ENCODE peak calls at places on chromosomes 13 and 19, in six cellular contexts. Z, O, A, B, H and W are unnamed samples.

GRCh38 chr19:46420056-46420455 is 6.7 kb upstream of the CCDC8 start:
- DNase-seq in Z (no peak), O (no peak), A (no peak), B (no peak), H (no peak), W (no peak)

GRCh38 chr13:99414048-99414995 is 87.0 kb upstream of the TM9SF2 start:
- DNase-seq in Z (peak), O (no peak), A (no peak), B (no peak), H (no peak), W (no peak)

GRCh38 chr13:102599451-102600012 is 2.7 kb downstream of the TPP2 start:
- DNase-seq in Z (no peak), O (no peak), A (no peak), B (no peak), H (no peak), W (no peak)

GRCh38 chr13:96940961-96941360 is 53.3 kb downstream of the OXGR1 start:
- DNase-seq in Z (no peak), O (no peak), A (no peak), B (no peak), H (peak), W (no peak)

GRCh38 chr13:85521586-85521985 is 277.6 kb downstream of the SLITRK6 start:
- DNase-seq in Z (no peak), O (no peak), A (no peak), B (no peak), H (no peak), W (no peak)

GRCh38 chr13:67147257-67148218 is 82.6 kb downstream of the PCDH9 start:
- DNase-seq in Z (no peak), O (no peak), A (no peak), B (peak), H (peak), W (no peak)

GRCh38 chr19:1853295-1854031 is 5.2 kb upstream of the REXO1 start:
- DNase-seq in Z (peak), O (peak), A (no peak), B (peak), H (peak), W (peak)

GRCh38 chr13:102484329-102484728 is 82.5 kb upstream of the FGF14 start:
- DNase-seq in Z (no peak), O (no peak), A (no peak), B (peak), H (peak), W (no peak)

GRCh38 chr19:42563352-42564210 is 31.1 kb downstream of the CEACAM8 start:
- DNase-seq in Z (no peak), O (no peak), A (no peak), B (peak), H (peak), W (peak)

GRCh38 chr13:48946163-48946562 is 29.5 kb upstream of the FNDC3A start:
- DNase-seq in Z (no peak), O (no peak), A (no peak), B (no peak), H (no peak), W (no peak)

GRCh38 chr19:16561382-16561781 is 10.8 kb downstream of the SLC35E1 start:
- DNase-seq in Z (no peak), O (no peak), A (no peak), B (no peak), H (no peak), W (no peak)

GRCh38 chr13:86425127-86425526 is 625.9 kb upstream of the SLITRK6 start:
- DNase-seq in Z (no peak), O (no peak), A (no peak), B (no peak), H (no peak), W (no peak)

GRCh38 chr13:75250526-75251183 is 231.3 kb downstream of the TBC1D4 start:
- DNase-seq in Z (no peak), O (no peak), A (peak), B (peak), H (peak), W (no peak)

GRCh38 chr13:97205465-97205864 is 16.7 kb upstream of the MBNL2 start:
- DNase-seq in Z (no peak), O (no peak), A (no peak), B (no peak), H (no peak), W (no peak)

GRCh38 chr19:57141699-57142098 is 3.3 kb downstream of the ZIM3 start:
- DNase-seq in Z (no peak), O (no peak), A (no peak), B (no peak), H (no peak), W (no peak)

GRCh38 chr13:37385248-37385647 is 213.3 kb downstream of the POSTN start:
- DNase-seq in Z (no peak), O (no peak), A (no peak), B (no peak), H (no peak), W (no peak)

GRCh38 chr19:7636691-7637373 is at the start of gene STXBP2:
- DNase-seq in Z (no peak), O (peak), A (no peak), B (peak), H (peak), W (peak)

GRCh38 chr13:44040070-44040753 is 160.5 kb downstream of the LACC1 start:
- DNase-seq in Z (no peak), O (no peak), A (no peak), B (peak), H (peak), W (no peak)

GRCh38 chr19:41409288-41409687 is 11.7 kb downstream of the BCKDHA start:
- DNase-seq in Z (no peak), O (no peak), A (no peak), B (peak), H (peak), W (no peak)

GRCh38 chr13:114128624-114129522 is 3.5 kb downstream of the RASA3 start:
- DNase-seq in Z (peak), O (peak), A (no peak), B (peak), H (peak), W (peak)

GRCh38 chr19:18781047-18781600 is 10.0 kb downstream of the COMP start:
- DNase-seq in Z (no peak), O (no peak), A (no peak), B (no peak), H (no peak), W (no peak)

GRCh38 chr13:101757446-101758039 is 305.1 kb downstream of the ITGBL1 start:
- DNase-seq in Z (no peak), O (no peak), A (no peak), B (peak), H (peak), W (peak)

GRCh38 chr19:18379803-18380747 is 5.9 kb upstream of the GDF15 start:
- DNase-seq in Z (peak), O (no peak), A (peak), B (peak), H (peak), W (no peak)

GRCh38 chr19:50557009-50557613 is 11.1 kb downstream of the LRRC4B start:
- DNase-seq in Z (no peak), O (no peak), A (no peak), B (no peak), H (no peak), W (no peak)

GRCh38 chr13:21970172-21970571 is 299.3 kb downstream of the FGF9 start:
- DNase-seq in Z (no peak), O (no peak), A (no peak), B (no peak), H (no peak), W (no peak)

GRCh38 chr19:35253316-35254286 is 4.8 kb downstream of the LSR start:
- DNase-seq in Z (no peak), O (no peak), A (peak), B (no peak), H (no peak), W (no peak)

GRCh38 chr19:6556480-6556879 is 25.7 kb downstream of the TNFSF9 start:
- DNase-seq in Z (no peak), O (no peak), A (no peak), B (peak), H (peak), W (peak)

GRCh38 chr13:78630509-78630908 is 27.2 kb upstream of the POU4F1 start:
- DNase-seq in Z (no peak), O (no peak), A (no peak), B (no peak), H (no peak), W (no peak)

GRCh38 chr19:23259961-23260360 is 9.8 kb upstream of the ZNF724 start:
- DNase-seq in Z (no peak), O (no peak), A (no peak), B (no peak), H (no peak), W (no peak)

GRCh38 chr19:18991468-18991867 is 41.8 kb downstream of the SUGP2 start:
- DNase-seq in Z (no peak), O (no peak), A (no peak), B (no peak), H (no peak), W (no peak)

GRCh38 chr19:1429750-1430149 is 8.4 kb upstream of the RPS15 start:
- DNase-seq in Z (no peak), O (no peak), A (no peak), B (no peak), H (no peak), W (no peak)

GRCh38 chr19:50333235-50333736 is 4.1 kb upstream of the KCNC3 start:
- DNase-seq in Z (peak), O (peak), A (peak), B (peak), H (peak), W (peak)

GRCh38 chr19:19119325-19120237 is 18.7 kb downstream of the TMEM161A start:
- DNase-seq in Z (no peak), O (no peak), A (no peak), B (no peak), H (no peak), W (no peak)

GRCh38 chr19:7973883-7974282 is 30.4 kb upstream of the TIMM44 start:
- DNase-seq in Z (no peak), O (no peak), A (no peak), B (no peak), H (no peak), W (no peak)

GRCh38 chr13:40215747-40216146 is 450.7 kb downstream of the FOXO1 start:
- DNase-seq in Z (no peak), O (no peak), A (no peak), B (no peak), H (no peak), W (no peak)

GRCh38 chr13:40215311-40215710 is 451.1 kb downstream of the FOXO1 start:
- DNase-seq in Z (no peak), O (no peak), A (no peak), B (no peak), H (no peak), W (no peak)

GRCh38 chr13:40208517-40208916 is 457.9 kb downstream of the FOXO1 start:
- DNase-seq in Z (no peak), O (no peak), A (no peak), B (no peak), H (no peak), W (no peak)

GRCh38 chr13:40210865-40211585 is 455.4 kb downstream of the FOXO1 start:
- DNase-seq in Z (no peak), O (no peak), A (no peak), B (no peak), H (no peak), W (no peak)

DNA sequence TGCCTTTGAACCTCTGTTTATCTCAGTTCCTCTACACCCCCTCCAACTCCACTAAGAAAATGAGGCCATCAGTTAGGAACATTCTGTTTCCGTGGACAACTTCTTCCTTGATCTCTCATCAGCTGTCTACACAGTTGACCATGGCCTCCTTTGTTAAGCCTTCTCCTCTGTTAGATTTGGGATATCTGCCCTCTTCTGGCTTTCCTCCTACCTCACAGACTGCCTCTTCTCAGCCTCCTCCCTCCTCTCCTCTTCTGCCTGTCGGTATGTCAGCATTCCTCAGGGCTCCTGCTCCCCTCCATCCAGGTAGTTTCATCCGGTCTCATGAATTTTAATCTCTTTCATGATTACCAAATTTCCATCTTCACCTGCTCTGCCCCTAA is 454.9 kb downstream of the FOXO1 start:
- DNase-seq in Z (no peak), O (no peak), A (no peak), B (no peak), H (no peak), W (no peak)
- TF ChIP-seq CTCF in Z (no peak), O (no peak), A (no peak), B (peak), H (no peak), W (no peak)

GRCh38 chr13:80850771-80851170 is 509.8 kb upstream of the SPRY2 start:
- DNase-seq in Z (no peak), O (no peak), A (no peak), B (no peak), H (no peak), W (no peak)
- TF ChIP-seq CTCF in Z (no peak), O (no peak), A (no peak), B (no peak), H (no peak), W (no peak)

DNA sequence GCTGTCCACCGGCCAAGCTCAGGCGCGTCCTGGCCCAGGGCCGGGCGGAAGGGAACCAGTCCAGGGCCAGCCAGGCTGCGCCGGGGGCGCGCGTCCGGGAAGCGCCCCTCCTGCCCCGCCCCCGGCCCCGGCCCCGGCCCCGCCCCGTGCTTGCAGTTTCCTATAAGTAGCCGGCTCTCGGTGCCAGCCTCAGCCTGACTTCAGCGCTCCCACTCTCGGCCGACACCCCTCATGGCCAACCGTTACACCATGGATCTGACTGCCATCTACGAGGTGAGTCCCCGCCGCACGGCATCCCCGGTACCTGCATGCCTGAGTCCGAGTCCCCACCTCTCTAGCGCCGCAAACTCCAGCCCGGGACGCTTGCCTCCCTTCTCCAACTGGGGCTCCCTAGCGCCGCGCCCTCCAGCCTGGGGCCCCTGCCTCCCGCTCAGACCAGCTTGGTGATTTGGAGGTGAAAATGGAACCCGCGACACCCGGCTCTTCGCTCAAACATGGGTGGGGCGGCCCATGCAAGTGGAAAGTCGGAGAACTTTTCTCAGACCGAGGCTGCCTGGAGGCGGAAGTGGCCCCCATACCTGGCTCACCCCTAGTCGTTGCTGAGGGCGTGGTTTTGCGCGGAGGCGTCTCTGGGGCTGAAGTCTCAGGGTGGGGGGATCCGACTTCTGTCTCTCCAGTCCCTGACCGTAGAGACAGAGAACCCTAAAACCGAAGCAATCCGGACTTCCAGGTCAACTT is at the start of gene ZFP36:
- DNase-seq in Z (peak), O (peak), A (peak), B (peak), H (peak), W (peak)
- TF ChIP-seq CTCF in Z (peak), O (no peak), A (no peak), B (no peak), H (no peak), W (peak)

GRCh38 chr19:28176193-28176592 is 1036.8 kb downstream of the UQCRFS1 start:
- DNase-seq in Z (no peak), O (no peak), A (no peak), B (no peak), H (no peak), W (no peak)
- TF ChIP-seq CTCF in Z (no peak), O (no peak), A (no peak), B (no peak), H (no peak), W (no peak)